ENCODE peak calls at places on chromosomes 7 and 10, in five cellular contexts. Z is transverse colon, X is brain microvascular endothelial cell, L is neuronal stem cell, S is fibroblast of pulmonary artery. K is an unnamed sample.

GRCh38 chr7:64876792-64877713 is 26.0 kb upstream of the ZNF273 start:
- DNase-seq in Z (peak; percentile 44), X (peak; percentile 20), L (peak; percentile 70), S (peak; percentile 26), K (peak; percentile 25)

GRCh38 chr7:80591654-80592053 is 46.8 kb upstream of the CD36 start:
- DNase-seq in Z (no peak), X (no peak), L (no peak), S (no peak), K (no peak)

GRCh38 chr7:3747452-3747851 is 446.4 kb downstream of the SDK1 start:
- DNase-seq in Z (no peak), X (no peak), L (no peak), S (no peak), K (no peak)

GRCh38 chr7:2993868-2994267 is 49.8 kb downstream of the CARD11 start:
- DNase-seq in Z (peak; percentile 76), X (no peak), L (no peak), S (no peak), K (no peak)

GRCh38 chr10:101623528-101623927 is 35.4 kb downstream of the DPCD start:
- DNase-seq in Z (no peak), X (no peak), L (no peak), S (no peak), K (no peak)

GRCh38 chr10:44947356-44948152 is 12.0 kb upstream of the RASSF4 start:
- DNase-seq in Z (no peak), X (no peak), L (no peak), S (no peak), K (peak; percentile 19)

GRCh38 chr7:116347151-116347832 is 137.0 kb downstream of the TES start:
- DNase-seq in Z (no peak), X (no peak), L (no peak), S (no peak), K (no peak)

GRCh38 chr10:124145109-124145860 is 51.9 kb upstream of the CHST15 start:
- DNase-seq in Z (peak; percentile 46), X (no peak), L (no peak), S (peak; percentile 53), K (no peak)

GRCh38 chr10:7610651-7611389 is 55.9 kb downstream of the ITIH5 start:
- DNase-seq in Z (peak; percentile 44), X (no peak), L (no peak), S (peak; percentile 69), K (peak; percentile 87)

GRCh38 chr10:109668703-109669102 is 254.6 kb downstream of the XPNPEP1 start:
- DNase-seq in Z (no peak), X (no peak), L (no peak), S (no peak), K (no peak)

GRCh38 chr7:15446280-15446679 is 115.5 kb downstream of the AGMO start:
- DNase-seq in Z (no peak), X (no peak), L (no peak), S (peak; percentile 49), K (no peak)

GRCh38 chr10:52212062-52212461 is 102.0 kb upstream of the DKK1 start:
- DNase-seq in Z (peak; percentile 13), X (no peak), L (no peak), S (no peak), K (no peak)

GRCh38 chr10:11532329-11532728 is 79.1 kb downstream of the USP6NL start:
- DNase-seq in Z (no peak), X (no peak), L (no peak), S (peak; percentile 55), K (no peak)

GRCh38 chr10:11528286-11528685 is 83.2 kb downstream of the USP6NL start:
- DNase-seq in Z (no peak), X (no peak), L (no peak), S (no peak), K (no peak)

GRCh38 chr10:11529276-11529675 is 82.2 kb downstream of the USP6NL start:
- DNase-seq in Z (no peak), X (no peak), L (no peak), S (no peak), K (no peak)

GRCh38 chr10:11533328-11533781 is 78.1 kb downstream of the USP6NL start:
- DNase-seq in Z (no peak), X (no peak), L (no peak), S (peak; percentile 44), K (no peak)

GRCh38 chr10:11530806-11531205 is 80.6 kb downstream of the USP6NL start:
- DNase-seq in Z (no peak), X (no peak), L (no peak), S (no peak), K (no peak)
- H3K4me3 ChIP-seq in Z (no peak overlapping the region), X (no peak overlapping the region), L (no peak overlapping the region), S (no peak overlapping the region), K (no peak overlapping the region)

DNA sequence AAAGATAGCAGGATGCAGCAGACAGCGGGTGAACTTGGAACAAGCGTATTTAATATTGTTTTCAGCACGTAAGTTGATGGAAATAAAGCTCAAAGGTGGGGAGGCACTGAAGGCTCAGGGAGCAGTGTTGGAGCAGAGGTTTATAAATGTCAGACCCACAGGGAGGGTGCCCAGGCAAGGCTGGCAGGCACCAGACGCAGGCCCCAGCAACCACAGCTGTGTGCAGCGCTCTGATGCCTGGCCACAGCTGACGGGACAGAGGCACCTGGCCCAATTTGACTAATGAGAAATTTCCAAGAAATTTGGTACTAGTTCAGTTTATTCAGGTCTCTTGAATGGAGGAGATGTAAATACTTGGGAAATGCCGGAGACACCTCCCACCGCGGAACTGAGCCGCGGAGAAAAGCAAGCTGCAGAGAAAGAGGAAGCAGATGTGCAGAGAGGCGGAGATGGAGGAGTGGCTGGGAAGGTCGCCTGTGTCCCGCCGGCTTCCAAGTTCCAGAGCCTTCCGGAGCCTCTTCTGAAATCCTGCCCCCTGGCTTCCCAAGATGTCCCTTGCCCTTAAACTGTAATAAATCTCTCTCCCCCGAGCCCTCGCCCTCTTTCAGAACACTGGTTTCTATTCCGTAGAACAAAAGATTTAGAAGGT is 38.3 kb upstream of the PLXNA4 start:
- DNase-seq in Z (peak; percentile 12), X (no peak), L (peak; percentile 9), S (peak; percentile 20), K (no peak)
- H3K4me3 ChIP-seq in Z (no peak overlapping the region), X (peak overlapping the region; percentile 32), L (no peak overlapping the region), S (peak overlapping the region; percentile 28), K (no peak overlapping the region)

GRCh38 chr7:83446126-83446675 is 202.7 kb downstream of the SEMA3E start:
- DNase-seq in Z (no peak), X (no peak), L (no peak), S (no peak), K (no peak)
- H3K4me3 ChIP-seq in Z (no peak overlapping the region), X (no peak overlapping the region), L (no peak overlapping the region), S (no peak overlapping the region), K (no peak overlapping the region)

DNA sequence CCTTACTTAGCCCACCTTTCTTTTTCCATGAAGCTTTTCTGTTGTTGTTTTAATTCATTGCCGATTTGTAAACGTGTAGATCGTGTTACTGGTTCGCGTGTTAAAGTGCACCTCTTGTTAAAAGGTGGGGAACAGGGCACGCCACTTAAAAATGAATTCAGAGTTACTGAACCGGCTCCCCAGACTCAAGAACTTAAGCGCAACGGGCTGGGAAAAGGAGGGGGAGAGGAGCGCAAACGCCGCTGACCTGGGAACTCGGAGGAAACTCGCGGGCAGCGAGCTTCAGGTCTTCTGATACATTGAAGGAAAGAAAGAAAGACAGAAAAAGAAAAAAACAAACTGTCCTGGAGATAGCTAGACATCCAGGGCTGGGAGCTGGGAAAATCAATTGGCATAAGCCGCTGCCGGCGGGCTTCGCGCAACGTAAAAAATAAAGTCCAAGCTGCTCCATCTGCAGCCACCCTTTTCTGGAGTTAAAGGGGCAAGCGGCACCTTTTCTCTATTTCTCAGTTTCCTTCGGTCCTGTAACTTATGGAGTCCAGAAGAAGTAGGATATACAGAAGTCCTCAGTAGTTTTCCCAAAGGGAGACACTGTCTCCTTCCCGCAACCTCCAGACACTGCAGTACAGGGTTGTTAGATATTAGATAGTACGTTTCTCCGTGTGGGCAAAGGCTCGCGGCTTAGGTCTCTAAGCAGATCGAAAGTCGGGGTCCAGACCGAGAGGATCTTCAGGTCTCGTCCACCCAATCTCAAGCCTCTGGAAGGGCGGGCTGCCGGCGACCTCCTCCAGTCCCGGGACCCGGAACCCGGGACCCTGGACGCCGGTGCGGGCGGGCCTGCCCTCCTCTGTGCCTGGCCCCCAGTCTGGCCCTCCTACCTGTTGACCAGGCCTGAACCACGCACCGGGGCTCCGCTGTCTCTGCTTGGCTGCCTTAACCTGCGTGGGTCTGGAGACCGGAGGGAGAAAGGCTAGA is 1.8 kb upstream of the DLX6 start:
- DNase-seq in Z (no peak), X (no peak), L (peak; percentile 24), S (no peak), K (no peak)
- H3K4me3 ChIP-seq in Z (no peak overlapping the region), X (no peak overlapping the region), L (no peak overlapping the region), S (no peak overlapping the region), K (no peak overlapping the region)

GRCh38 chr7:70599446-70600190 is 532.3 kb upstream of the GALNT17 start:
- DNase-seq in Z (peak; percentile 58), X (no peak), L (no peak), S (no peak), K (no peak)

GRCh38 chr7:70598976-70599375 is 533.0 kb upstream of the GALNT17 start:
- DNase-seq in Z (peak; percentile 83), X (no peak), L (no peak), S (no peak), K (no peak)

GRCh38 chr7:70597071-70597470 is 534.9 kb upstream of the GALNT17 start:
- DNase-seq in Z (no peak), X (no peak), L (no peak), S (no peak), K (no peak)

GRCh38 chr7:70602135-70602534 is 529.8 kb upstream of the GALNT17 start:
- DNase-seq in Z (no peak), X (no peak), L (no peak), S (no peak), K (no peak)

GRCh38 chr7:70600993-70601392 is 531.0 kb upstream of the GALNT17 start:
- DNase-seq in Z (no peak), X (no peak), L (no peak), S (no peak), K (no peak)
- H3K4me3 ChIP-seq in Z (no peak overlapping the region), X (no peak overlapping the region), L (no peak overlapping the region), S (no peak overlapping the region), K (no peak overlapping the region)

GRCh38 chr7:75663302-75663907 is 75.3 kb downstream of the HIP1 start:
- DNase-seq in Z (no peak), X (no peak), L (no peak), S (no peak), K (no peak)
- H3K4me3 ChIP-seq in Z (no peak overlapping the region), X (no peak overlapping the region), L (peak overlapping the region; percentile 10), S (no peak overlapping the region), K (no peak overlapping the region)

K was measured in SJSA1.